ENCODE peak calls at places on chromosomes 2 and 18, in six cellular contexts. S is cardiac fibroblast, H is brain microvascular endothelial cell, C is pons, E is MCF 10A, A is left ventricle myocardium inferior. K is an unnamed sample.

GRCh38 chr2:47520302-47520630 is 117.3 kb downstream of the MSH2 start:
- DNase-seq in S (no peak), H (no peak), C (no peak), E (no peak), A (no peak), K (no peak)

GRCh38 chr2:217729426-217730058 is 273.3 kb downstream of the TNS1 start:
- DNase-seq in S (no peak), H (no peak), C (peak), E (no peak), A (peak), K (no peak)

GRCh38 chr2:20371656-20372055 is 21.0 kb upstream of the PUM2 start:
- DNase-seq in S (no peak), H (no peak), C (no peak), E (no peak), A (no peak), K (no peak)

GRCh38 chr2:105627530-105627929 is 117.2 kb upstream of the NCK2 start:
- DNase-seq in S (no peak), H (no peak), C (peak), E (no peak), A (no peak), K (no peak)

GRCh38 chr2:42230891-42231290 is 61.7 kb downstream of the EML4 start:
- DNase-seq in S (no peak), H (no peak), C (no peak), E (no peak), A (no peak), K (no peak)

GRCh38 chr2:237723613-237724012 is 75.0 kb upstream of the RBM44 start:
- DNase-seq in S (peak), H (no peak), C (no peak), E (peak), A (peak), K (no peak)

GRCh38 chr18:48138660-48139426 is 208.4 kb upstream of the SMAD2 start:
- DNase-seq in S (no peak), H (no peak), C (no peak), E (no peak), A (no peak), K (no peak)

GRCh38 chr18:48736861-48737260 is 198.0 kb downstream of the CTIF start:
- DNase-seq in S (no peak), H (no peak), C (no peak), E (no peak), A (no peak), K (no peak)

GRCh38 chr2:177482195-177482594 is 89.6 kb downstream of the AGPS start:
- DNase-seq in S (no peak), H (no peak), C (no peak), E (no peak), A (no peak), K (no peak)

GRCh38 chr18:2425426-2426317 is 145.6 kb downstream of the METTL4 start:
- DNase-seq in S (peak), H (peak), C (no peak), E (peak), A (no peak), K (no peak)

GRCh38 chr2:199798881-199799580 is 52.0 kb downstream of the FTCDNL1 start:
- DNase-seq in S (no peak), H (no peak), C (peak), E (no peak), A (peak), K (no peak)

GRCh38 chr18:8153887-8154583 is 455.2 kb upstream of the RAB12 start:
- DNase-seq in S (peak), H (peak), C (no peak), E (no peak), A (no peak), K (peak)

GRCh38 chr2:201669865-201670264 is 26.6 kb upstream of the TMEM237 start:
- DNase-seq in S (no peak), H (no peak), C (no peak), E (no peak), A (no peak), K (no peak)

GRCh38 chr2:73970850-73971471 is 13.7 kb upstream of the TET3 start:
- DNase-seq in S (peak), H (no peak), C (peak), E (no peak), A (peak), K (no peak)

GRCh38 chr2:128557841-128558241 is 239.2 kb upstream of the HS6ST1 start:
- DNase-seq in S (peak), H (no peak), C (no peak), E (no peak), A (no peak), K (no peak)

GRCh38 chr2:42984081-42984480 is 191.7 kb upstream of the HAAO start:
- DNase-seq in S (no peak), H (no peak), C (no peak), E (no peak), A (no peak), K (no peak)

GRCh38 chr2:157761520-157761919 is 114.6 kb downstream of the ACVR1 start:
- DNase-seq in S (peak), H (no peak), C (no peak), E (no peak), A (no peak), K (no peak)

GRCh38 chr18:49769047-49769708 is 44.2 kb downstream of the ACAA2 start:
- DNase-seq in S (no peak), H (no peak), C (no peak), E (no peak), A (no peak), K (no peak)

GRCh38 chr2:46849741-46850474 is 65.7 kb downstream of the MCFD2 start:
- DNase-seq in S (peak), H (peak), C (no peak), E (peak), A (peak), K (peak)